ENCODE peak calls at places on chromosomes 16 and 17, in four cellular contexts. V, I, J and G are unnamed samples.
A peak's percentile ranks its signal among the peaks of the same experiment; 100 is the strongest.

GRCh38 chr17:56577190-56577589 is 16.3 kb upstream of the NOG start:
- ATAC-seq in V (no peak), I (no peak), J (no peak), G (no peak)

GRCh38 chr16:4209657-4210056 is 32.2 kb downstream of the SRL start:
- ATAC-seq in V (peak; percentile 84), I (no peak), J (no peak), G (no peak)

GRCh38 chr16:71440669-71441347 is 1.0 kb downstream of the TLE7 start:
- ATAC-seq in V (no peak), I (no peak), J (no peak), G (no peak)

GRCh38 chr16:80084163-80084562 is 456.6 kb upstream of the DYNLRB2 start:
- ATAC-seq in V (peak; percentile 52), I (no peak), J (no peak), G (no peak)

GRCh38 chr17:57633236-57633635 is 111.9 kb downstream of the CCDC182 start:
- ATAC-seq in V (no peak), I (no peak), J (no peak), G (no peak)

GRCh38 chr16:66483689-66484452 is 56.8 kb downstream of the BEAN1 start:
- ATAC-seq in V (peak; percentile 79), I (peak; percentile 78), J (peak; percentile 80), G (peak; percentile 75)

GRCh38 chr17:73203788-73204479 is 11.1 kb downstream of the COG1 start:
- ATAC-seq in V (no peak), I (no peak), J (peak; percentile 94), G (peak; percentile 70)

GRCh38 chr17:37742762-37743611 is 1.9 kb downstream of the HNF1B start:
- ATAC-seq in V (peak; percentile 42), I (peak; percentile 18), J (peak; percentile 31), G (peak; percentile 13)

GRCh38 chr16:57840833-57841232 is 38.5 kb upstream of the KIFC3 start:
- ATAC-seq in V (peak; percentile 93), I (no peak), J (no peak), G (no peak)

GRCh38 chr17:1709971-1710806 is at the start of gene TLCD2:
- ATAC-seq in V (peak; percentile 64), I (peak; percentile 29), J (peak; percentile 11), G (peak; percentile 63)

GRCh38 chr17:17120294-17120693 is 78.0 kb downstream of the MPRIP start:
- ATAC-seq in V (no peak), I (no peak), J (no peak), G (no peak)

GRCh38 chr17:40541873-40542561 is 23.3 kb downstream of the CCR7 start:
- ATAC-seq in V (no peak), I (no peak), J (no peak), G (no peak)

GRCh38 chr17:68424861-68425260 is 32.4 kb downstream of the WIPI1 start:
- ATAC-seq in V (no peak), I (no peak), J (no peak), G (no peak)

GRCh38 chr17:55413825-55414489 is 7.7 kb downstream of the MMD start:
- ATAC-seq in V (no peak), I (no peak), J (peak; percentile 93), G (no peak)

GRCh38 chr17:62676231-62676943 is 48.9 kb downstream of the MRC2 start:
- ATAC-seq in V (no peak), I (no peak), J (no peak), G (no peak)

GRCh38 chr17:313911-314613 is 38.5 kb downstream of the RPH3AL start:
- ATAC-seq in V (peak; percentile 14), I (no peak), J (no peak), G (no peak)

GRCh38 chr16:57503366-57503765 is 17.1 kb upstream of the DOK4 start:
- ATAC-seq in V (no peak), I (no peak), J (no peak), G (no peak)

GRCh38 chr17:8225813-8226535 is 15.6 kb upstream of the AURKB start:
- ATAC-seq in V (no peak), I (no peak), J (peak; percentile 3), G (peak; percentile 4)

GRCh38 chr16:25011891-25012499 is 3.2 kb downstream of the ARHGAP17 start:
- ATAC-seq in V (no peak), I (no peak), J (no peak), G (no peak)

GRCh38 chr17:71975331-71975801 is 145.5 kb upstream of the SOX9 start:
- ATAC-seq in V (peak; percentile 48), I (no peak), J (no peak), G (no peak)

GRCh38 chr16:22337849-22338248 is 36.6 kb downstream of the CDR2 start:
- ATAC-seq in V (no peak), I (no peak), J (no peak), G (peak; percentile 21)